ENCODE peak calls at places on chromosomes 1 and 21, in four cellular contexts. C, W, P and M are unnamed samples.
A peak's percentile ranks its signal among the peaks of the same experiment; 100 is the strongest.

GRCh38 chr21:46254208-46254975 is 25.8 kb upstream of the LSS start:
- DNase-seq in C (no peak), W (peak; percentile 48), P (no peak), M (no peak)

GRCh38 chr1:78676347-78676982 is 26.8 kb downstream of the IFI44 start:
- DNase-seq in C (peak; percentile 52), W (no peak), P (peak; percentile 59), M (peak; percentile 78)

GRCh38 chr1:226809785-226810571 is 60.4 kb upstream of the PSEN2 start:
- DNase-seq in C (no peak), W (no peak), P (no peak), M (peak; percentile 3)

GRCh38 chr1:158654079-158654478 is 32.4 kb downstream of the SPTA1 start:
- DNase-seq in C (no peak), W (no peak), P (no peak), M (no peak)

GRCh38 chr1:14602131-14602530 is 3.6 kb downstream of the KAZN start:
- DNase-seq in C (no peak), W (no peak), P (no peak), M (no peak)

GRCh38 chr1:54136269-54136896 is 16.4 kb downstream of the CDCP2 start:
- DNase-seq in C (no peak), W (no peak), P (no peak), M (no peak)

GRCh38 chr1:3097861-3098260 is 28.9 kb downstream of the PRDM16 start:
- DNase-seq in C (no peak), W (no peak), P (no peak), M (no peak)

GRCh38 chr1:229952135-229952534 is 114.9 kb upstream of the GALNT2 start:
- DNase-seq in C (no peak), W (no peak), P (no peak), M (no peak)

GRCh38 chr1:232662910-232663309 is 33.0 kb upstream of the SIPA1L2 start:
- DNase-seq in C (no peak), W (no peak), P (no peak), M (no peak)

GRCh38 chr1:170687625-170688024 is 23.7 kb downstream of the PRRX1 start:
- DNase-seq in C (no peak), W (no peak), P (no peak), M (no peak)

GRCh38 chr1:97254731-97255463 is 533.3 kb downstream of the PTBP2 start:
- DNase-seq in C (no peak), W (no peak), P (no peak), M (no peak)

GRCh38 chr1:7424352-7424890 is 346.7 kb upstream of the VAMP3 start:
- DNase-seq in C (no peak), W (no peak), P (no peak), M (peak; percentile 63)

GRCh38 chr1:159877695-159878444 is 15.4 kb upstream of the VSIG8 start:
- DNase-seq in C (no peak), W (no peak), P (no peak), M (no peak)

DNA sequence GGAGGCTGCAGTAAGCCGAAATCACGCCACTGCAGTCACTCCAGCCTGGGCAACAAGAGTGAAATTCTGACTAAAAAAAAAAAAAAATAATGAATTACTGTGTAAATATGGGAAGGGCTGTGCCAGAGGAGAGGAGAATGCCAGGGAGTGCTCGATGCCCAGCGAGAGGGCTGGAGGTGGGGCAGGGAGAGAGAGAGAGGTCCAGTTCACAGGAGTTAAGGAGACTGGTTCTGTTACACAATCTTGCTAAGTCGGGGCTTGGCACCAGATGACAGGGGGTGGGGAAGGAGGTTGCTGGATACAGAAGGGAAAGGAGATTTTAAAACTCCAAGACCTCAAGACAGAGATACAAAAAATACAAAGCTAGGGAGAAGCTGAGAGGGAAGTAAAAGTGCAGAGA is 1.2 kb downstream of the SELENBP1 start:
- DNase-seq in C (peak; percentile 8), W (no peak), P (peak; percentile 49), M (peak; percentile 26)
- TF ChIP-seq ELK1 in C (no peak), W (no peak), P (no peak), M (no peak)

DNA sequence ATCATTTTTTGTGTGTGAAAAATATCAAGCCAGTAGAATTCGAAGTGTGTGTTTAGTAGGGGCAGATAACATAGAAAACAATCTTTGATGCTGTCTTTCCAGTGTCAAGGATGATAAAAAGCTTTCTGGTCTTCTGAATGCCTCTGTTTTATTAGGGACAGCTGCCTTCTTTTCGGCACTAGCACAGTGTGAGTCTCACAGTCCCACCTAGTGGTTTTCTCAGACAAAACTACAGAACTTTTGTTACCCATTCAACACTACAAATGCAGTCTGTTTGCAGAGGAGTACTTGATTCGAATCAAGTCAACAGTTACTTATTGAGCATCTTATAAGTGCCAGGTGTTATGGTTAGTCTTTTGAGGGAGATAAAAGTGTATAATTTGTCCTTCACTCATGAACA is 30.6 kb upstream of the MCOLN3 start:
- DNase-seq in C (no peak), W (no peak), P (peak; percentile 6), M (peak; percentile 17)
- TF ChIP-seq ELK1 in C (no peak), W (no peak), P (no peak), M (no peak)

GRCh38 chr1:219298581-219299148 is 125.0 kb downstream of the LYPLAL1 start:
- DNase-seq in C (no peak), W (no peak), P (no peak), M (peak; percentile 69)
- TF ChIP-seq ELK1 in C (no peak), W (no peak), P (no peak), M (no peak)

GRCh38 chr1:48066951-48067350 is 69.8 kb upstream of the TRABD2B start:
- DNase-seq in C (no peak), W (no peak), P (no peak), M (no peak)
- TF ChIP-seq ELK1 in C (no peak), W (no peak), P (no peak), M (no peak)

GRCh38 chr1:181179980-181180964 is 91.8 kb downstream of the IER5 start:
- DNase-seq in C (no peak), W (peak; percentile 4), P (no peak), M (peak; percentile 84)
- TF ChIP-seq ELK1 in C (no peak), W (no peak), P (no peak), M (no peak)